ENCODE peak calls at places on chromosomes 12 and 14, in five cellular contexts. U, H, R, G and W are unnamed samples. For H3K36me3, the result is how much of the 10 kb centered on the place peaks cover.

GRCh38 chr14:88323520-88324199 is 591 bp upstream of the KCNK10 start:
- DNase-seq in U (no peak), R (no peak), H (no peak), G (no peak), W (no peak)

GRCh38 chr12:8813963-8814362 is 8.5 kb upstream of the A2ML1 start:
- DNase-seq in G (no peak), R (no peak), U (no peak), H (no peak), W (no peak)

GRCh38 chr12:124563401-124563800 is 4.0 kb downstream of the NCOR2 start:
- DNase-seq in G (no peak), H (no peak), R (no peak), U (no peak), W (no peak)

GRCh38 chr12:46209914-46210834 is 58.7 kb downstream of the SLC38A1 start:
- DNase-seq in U (no peak), H (peak), G (peak), R (no peak), W (no peak)

GRCh38 chr12:127629066-127629820 is 637.7 kb upstream of the TMEM132C start:
- DNase-seq in R (no peak), U (no peak), H (no peak), G (no peak), W (no peak)

GRCh38 chr12:75704664-75705063 is 193.3 kb upstream of the KRR1 start:
- DNase-seq in G (no peak), U (no peak), H (no peak), R (no peak), W (no peak)

GRCh38 chr14:61737913-61738312 is 24.3 kb upstream of the SNAPC1 start:
- DNase-seq in R (no peak), G (no peak), U (no peak), H (no peak), W (no peak)

GRCh38 chr14:65637780-65638179 is 225.2 kb downstream of the FUT8 start:
- DNase-seq in R (no peak), U (no peak), G (no peak), H (no peak), W (no peak)

GRCh38 chr14:22583994-22584393 is 5.0 kb downstream of the DAD1 start:
- DNase-seq in H (no peak), R (no peak), G (no peak), U (no peak), W (no peak)

GRCh38 chr12:52417742-52418141 is 11.6 kb upstream of the KRT82 start:
- DNase-seq in G (no peak), U (no peak), H (peak), R (no peak), W (no peak)

GRCh38 chr12:12902036-12902435 is 10.7 kb downstream of the GPRC5A start:
- DNase-seq in R (peak), G (no peak), H (no peak), U (no peak), W (no peak)

GRCh38 chr12:117461732-117462131 is 100.3 kb upstream of the NOS1 start:
- DNase-seq in U (no peak), R (no peak), G (no peak), H (no peak), W (no peak)

GRCh38 chr14:56340921-56341320 is 222.7 kb downstream of the PELI2 start:
- DNase-seq in R (no peak), U (no peak), G (no peak), H (no peak), W (no peak)

GRCh38 chr12:82210882-82211281 is 147.3 kb downstream of the CCDC59 start:
- DNase-seq in U (no peak), G (no peak), R (no peak), H (no peak), W (no peak)

GRCh38 chr14:57371013-57371412 is 19.4 kb upstream of the NAA30 start:
- DNase-seq in H (no peak), U (no peak), G (no peak), R (no peak), W (no peak)

GRCh38 chr12:129096184-129096583 is 242.9 kb downstream of the GLT1D1 start:
- DNase-seq in U (no peak), R (no peak), G (no peak), H (no peak), W (no peak)

GRCh38 chr14:65103150-65103760 is 938 bp upstream of the MAX start:
- DNase-seq in G (no peak), H (no peak), R (no peak), U (no peak), W (no peak)

GRCh38 chr12:26361964-26362363 is 166.6 kb downstream of the SSPN start:
- DNase-seq in U (no peak), R (no peak), G (no peak), H (no peak), W (no peak)

GRCh38 chr14:55329999-55330710 is 58.9 kb downstream of the FBXO34 start:
- DNase-seq in H (no peak), U (no peak), R (no peak), G (no peak), W (no peak)

GRCh38 chr14:103507751-103508150 is 14.9 kb downstream of the CKB start:
- DNase-seq in H (peak), U (no peak), G (no peak), R (peak), W (no peak)

GRCh38 chr12:29346764-29347421 is 34.1 kb downstream of the ERGIC2 start:
- DNase-seq in U (no peak), R (no peak), G (no peak), H (no peak), W (no peak)

GRCh38 chr12:48810817-48811453 is 7.4 kb upstream of the CACNB3 start:
- DNase-seq in H (no peak), U (peak), G (no peak), R (no peak), W (no peak)

GRCh38 chr12:106766393-106766826 is 8.1 kb upstream of the RIC8B start:
- DNase-seq in U (peak), G (no peak), R (peak), H (peak), W (no peak)

GRCh38 chr14:24080888-24081738 is 9.8 kb downstream of the CPNE6 start:
- DNase-seq in G (no peak), R (peak), H (peak), U (peak), W (no peak)

GRCh38 chr14:94750371-94750770 is 19.5 kb downstream of the GSC start:
- DNase-seq in H (no peak), U (no peak), R (no peak), G (no peak), W (no peak)

GRCh38 chr12:26097046-26097878 is 27.6 kb downstream of the BHLHE41 start:
- DNase-seq in H (peak), R (peak), G (peak), U (peak), W (no peak)

GRCh38 chr14:59215353-59215752 is 26.9 kb downstream of the DAAM1 start:
- DNase-seq in U (peak), H (peak), R (peak), G (peak), W (no peak)

GRCh38 chr12:39763894-39764176 is 144.2 kb upstream of the ABCD2 start:
- DNase-seq in U (no peak), H (no peak), G (no peak), R (no peak), W (no peak)

GRCh38 chr12:107322063-107322462 is 228.7 kb upstream of the CRY1 start:
- DNase-seq in G (no peak), U (no peak), H (no peak), R (no peak), W (no peak)

GRCh38 chr14:68143341-68143807 is 323.8 kb downstream of the RAD51B start:
- DNase-seq in R (peak), G (peak), U (peak), H (peak), W (no peak)

GRCh38 chr12:124002021-124002640 is 29.1 kb downstream of the ZNF664 start:
- DNase-seq in G (no peak), U (no peak), R (no peak), H (peak), W (no peak)

GRCh38 chr12:121514184-121514742 is 66.6 kb downstream of the KDM2B start:
- DNase-seq in G (no peak), R (no peak), H (no peak), U (no peak), W (no peak)

GRCh38 chr12:18320036-18320617 is 58.8 kb downstream of the PIK3C2G start:
- DNase-seq in U (no peak), R (no peak), G (no peak), H (peak), W (no peak)

GRCh38 chr12:57966536-57966935 is 25.2 kb downstream of the ATP23 start:
- DNase-seq in U (no peak), R (no peak), G (no peak), H (no peak), W (no peak)

GRCh38 chr12:68833508-68833907 is 25.5 kb downstream of the MDM2 start:
- DNase-seq in H (no peak), G (no peak), U (no peak), R (no peak), W (no peak)
- TF ChIP-seq POLR2A in H (no peak), G (no peak), U (no peak), R (no peak), W (no peak)

GRCh38 chr14:79663453-79663852 is 547.9 kb downstream of the DIO2 start:
- DNase-seq in G (no peak), H (no peak), R (no peak), U (no peak), W (no peak)

GRCh38 chr14:79658224-79658623 is 553.1 kb downstream of the DIO2 start:
- DNase-seq in R (no peak), U (no peak), H (no peak), G (no peak), W (no peak)

GRCh38 chr14:79661762-79662161 is 549.5 kb downstream of the DIO2 start:
- DNase-seq in U (no peak), H (no peak), R (no peak), G (no peak), W (no peak)

GRCh38 chr14:79656496-79656895 is 554.8 kb downstream of the DIO2 start:
- DNase-seq in G (no peak), H (no peak), U (no peak), R (no peak), W (no peak)

GRCh38 chr14:79659995-79660975 is 551.0 kb downstream of the DIO2 start:
- DNase-seq in U (no peak), G (no peak), R (no peak), H (no peak), W (no peak)
- H3K4me3 ChIP-seq in U (no peak), G (no peak), R (no peak), H (no peak), W (no peak)

GRCh38 chr12:119686355-119686754 is 18.4 kb downstream of the PRKAB1 start:
- DNase-seq in R (peak), U (no peak), G (no peak), H (no peak), W (no peak)
- H3K36me3 ChIP-seq in R (under half), U (under half), G (under half), H (under half), W (under half)

GRCh38 chr14:105496831-105497591 is 6.0 kb downstream of the TEDC1 start:
- DNase-seq in R (no peak), U (no peak), H (peak), G (no peak), W (no peak)
- TF ChIP-seq POLR2A in R (no peak), U (no peak), H (no peak), G (no peak), W (no peak)

GRCh38 chr12:89356069-89356665 is 3.9 kb upstream of the DUSP6 start:
- DNase-seq in R (no peak), U (no peak), G (no peak), H (no peak), W (no peak)
- H3K4me3 ChIP-seq in R (no peak), U (no peak), G (no peak), H (no peak), W (no peak)